ENCODE peak calls at places on chromosomes 6 and 20, in eight cellular contexts. One of them, this sample, is unnamed.

GRCh38 chr6:75922226-75922625 is 150.2 kb downstream of the IMPG1 start:
- DNase-seq in aorta: no peak
- DNase-seq in fibroblast of the conjunctiva: no peak
- DNase-seq in amygdala: no peak
- DNase-seq in astrocyte of the spinal cord: peak
- DNase-seq in chondrocyte: no peak
- DNase-seq in CD4-positive, alpha-beta T cell: no peak
- DNase-seq in nucleus accumbens: no peak
- DNase-seq in this sample: no peak

GRCh38 chr20:61847986-61848385 is 217.7 kb downstream of the TAF4 start:
- DNase-seq in fibroblast of the conjunctiva: no peak
- DNase-seq in nucleus accumbens: no peak
- DNase-seq in CD4-positive, alpha-beta T cell: no peak
- DNase-seq in amygdala: no peak
- DNase-seq in astrocyte of the spinal cord: no peak
- DNase-seq in aorta: no peak
- DNase-seq in chondrocyte: peak
- DNase-seq in this sample: peak

GRCh38 chr6:45759134-45759849 is 256.4 kb downstream of the CLIC5 start:
- DNase-seq in CD4-positive, alpha-beta T cell: no peak
- DNase-seq in astrocyte of the spinal cord: no peak
- DNase-seq in aorta: no peak
- DNase-seq in fibroblast of the conjunctiva: peak
- DNase-seq in nucleus accumbens: no peak
- DNase-seq in chondrocyte: no peak
- DNase-seq in amygdala: no peak
- DNase-seq in this sample: no peak

GRCh38 chr20:50429412-50429811 is 80.8 kb upstream of the PTPN1 start:
- DNase-seq in CD4-positive, alpha-beta T cell: no peak
- DNase-seq in amygdala: no peak
- DNase-seq in aorta: no peak
- DNase-seq in nucleus accumbens: no peak
- DNase-seq in chondrocyte: no peak
- DNase-seq in fibroblast of the conjunctiva: no peak
- DNase-seq in astrocyte of the spinal cord: no peak
- DNase-seq in this sample: no peak

GRCh38 chr6:90406957-90407356 is 110.3 kb upstream of the BACH2 start:
- DNase-seq in astrocyte of the spinal cord: no peak
- DNase-seq in fibroblast of the conjunctiva: no peak
- DNase-seq in chondrocyte: no peak
- DNase-seq in aorta: no peak
- DNase-seq in nucleus accumbens: no peak
- DNase-seq in amygdala: no peak
- DNase-seq in CD4-positive, alpha-beta T cell: no peak
- DNase-seq in this sample: no peak

GRCh38 chr20:39897058-39897457 is 792.0 kb downstream of the MAFB start:
- DNase-seq in fibroblast of the conjunctiva: peak
- DNase-seq in astrocyte of the spinal cord: peak
- DNase-seq in aorta: no peak
- DNase-seq in amygdala: no peak
- DNase-seq in chondrocyte: no peak
- DNase-seq in CD4-positive, alpha-beta T cell: no peak
- DNase-seq in nucleus accumbens: no peak
- DNase-seq in this sample: no peak

GRCh38 chr6:13664703-13665352 is 46.8 kb downstream of the RANBP9 start:
- DNase-seq in nucleus accumbens: no peak
- DNase-seq in astrocyte of the spinal cord: no peak
- DNase-seq in CD4-positive, alpha-beta T cell: no peak
- DNase-seq in aorta: no peak
- DNase-seq in fibroblast of the conjunctiva: no peak
- DNase-seq in chondrocyte: no peak
- DNase-seq in amygdala: no peak
- DNase-seq in this sample: no peak

GRCh38 chr6:111462770-111463391 is 20.1 kb downstream of the REV3L start:
- DNase-seq in astrocyte of the spinal cord: peak
- DNase-seq in aorta: no peak
- DNase-seq in chondrocyte: no peak
- DNase-seq in amygdala: no peak
- DNase-seq in CD4-positive, alpha-beta T cell: no peak
- DNase-seq in fibroblast of the conjunctiva: no peak
- DNase-seq in nucleus accumbens: no peak
- DNase-seq in this sample: no peak

GRCh38 chr6:12947191-12947795 is 230.7 kb downstream of the PHACTR1 start:
- DNase-seq in fibroblast of the conjunctiva: no peak
- DNase-seq in nucleus accumbens: no peak
- DNase-seq in chondrocyte: no peak
- DNase-seq in CD4-positive, alpha-beta T cell: no peak
- DNase-seq in aorta: no peak
- DNase-seq in amygdala: no peak
- DNase-seq in astrocyte of the spinal cord: no peak
- DNase-seq in this sample: no peak

GRCh38 chr6:111565316-111566221 is 40.1 kb downstream of the TRAF3IP2 start:
- DNase-seq in chondrocyte: no peak
- DNase-seq in astrocyte of the spinal cord: no peak
- DNase-seq in aorta: no peak
- DNase-seq in amygdala: no peak
- DNase-seq in nucleus accumbens: no peak
- DNase-seq in CD4-positive, alpha-beta T cell: no peak
- DNase-seq in fibroblast of the conjunctiva: no peak
- DNase-seq in this sample: no peak

GRCh38 chr6:90118581-90118980 is 178.1 kb downstream of the BACH2 start:
- DNase-seq in amygdala: no peak
- DNase-seq in fibroblast of the conjunctiva: no peak
- DNase-seq in nucleus accumbens: no peak
- DNase-seq in CD4-positive, alpha-beta T cell: no peak
- DNase-seq in aorta: no peak
- DNase-seq in chondrocyte: no peak
- DNase-seq in astrocyte of the spinal cord: no peak
- DNase-seq in this sample: no peak

GRCh38 chr6:84442241-84442640 is 214.8 kb upstream of the CEP162 start:
- DNase-seq in aorta: no peak
- DNase-seq in chondrocyte: no peak
- DNase-seq in nucleus accumbens: no peak
- DNase-seq in CD4-positive, alpha-beta T cell: no peak
- DNase-seq in astrocyte of the spinal cord: no peak
- DNase-seq in amygdala: no peak
- DNase-seq in fibroblast of the conjunctiva: peak
- DNase-seq in this sample: no peak

This sample was measured in left lung.